ENCODE peak calls at places on chromosomes 3 and 15, in six cellular contexts. N is amniotic epithelial cell, B is nucleus accumbens, U is HL-60, C is Ammon's horn, R is HS-5. L is an unnamed sample.

GRCh38 chr3:24487325-24488242 is 7.1 kb downstream of the THRB start:
- DNase-seq in U (no peak), N (no peak), R (no peak), C (no peak), B (no peak), L (no peak)

GRCh38 chr3:40615110-40615915 is 90.6 kb downstream of the ZNF621 start:
- DNase-seq in N (no peak), U (no peak), C (peak), R (no peak), B (no peak), L (no peak)

GRCh38 chr3:187551419-187551818 is 118.8 kb downstream of the SST start:
- DNase-seq in C (no peak), R (no peak), N (peak), U (no peak), B (no peak), L (no peak)

GRCh38 chr3:127709320-127710060 is 36.7 kb downstream of the ABTB1 start:
- DNase-seq in C (no peak), N (no peak), U (no peak), B (no peak), R (no peak), L (no peak)

GRCh38 chr15:57356636-57357035 is 19.7 kb upstream of the CGNL1 start:
- DNase-seq in N (peak), R (peak), B (no peak), C (no peak), U (no peak), L (no peak)

GRCh38 chr15:89652131-89652530 is 3.1 kb downstream of the KIF7 start:
- DNase-seq in N (no peak), B (no peak), R (no peak), C (no peak), U (no peak), L (no peak)

GRCh38 chr3:181568248-181568647 is 143.5 kb upstream of the SOX2 start:
- DNase-seq in B (no peak), N (no peak), C (no peak), U (no peak), R (no peak), L (no peak)

GRCh38 chr3:150519026-150519425 is 27.3 kb downstream of the SERP1 start:
- DNase-seq in R (no peak), B (no peak), U (no peak), C (no peak), N (no peak), L (no peak)

GRCh38 chr3:73216310-73216709 is 154.9 kb downstream of the EBLN2 start:
- DNase-seq in U (no peak), B (no peak), R (no peak), C (no peak), N (no peak), L (no peak)

GRCh38 chr15:42364529-42364928 is 5.2 kb downstream of the CAPN3 start:
- DNase-seq in B (peak), R (no peak), C (peak), U (no peak), N (no peak), L (no peak)

GRCh38 chr3:146685050-146685814 is 80.1 kb upstream of the PLSCR5 start:
- DNase-seq in N (no peak), B (no peak), C (no peak), R (no peak), U (peak), L (no peak)

GRCh38 chr3:195896361-195897080 is 11.8 kb downstream of the TNK2 start:
- DNase-seq in U (no peak), C (peak), B (peak), R (no peak), N (peak), L (no peak)

GRCh38 chr15:45871121-45871855 is 236.5 kb downstream of the SQOR start:
- DNase-seq in N (no peak), U (no peak), C (no peak), R (no peak), B (no peak), L (peak)

GRCh38 chr3:99747915-99748314 is 69.7 kb upstream of the CMSS1 start:
- DNase-seq in U (no peak), R (no peak), N (peak), C (no peak), B (no peak), L (no peak)

GRCh38 chr3:141795719-141796435 is 32.7 kb downstream of the GRK7 start:
- DNase-seq in C (no peak), N (peak), U (peak), R (no peak), B (no peak), L (no peak)

GRCh38 chr3:51434746-51435323 is 43.8 kb downstream of the RBM15B start:
- DNase-seq in N (peak), B (no peak), R (no peak), U (peak), C (peak), L (no peak)

GRCh38 chr3:105656607-105657504 is 212.0 kb downstream of the CBLB start:
- DNase-seq in B (no peak), C (no peak), U (no peak), N (no peak), R (no peak), L (no peak)

L was measured in kidney.